ENCODE peak calls at places on chromosome 3, in nine cellular contexts. L, B, Q, N, O, U, R, K and G are unnamed samples.
A peak's percentile ranks its signal among the peaks of the same experiment; 100 is the strongest.

GRCh38 chr3:123869165-123869564 is 15.0 kb downstream of the MYLK start:
- DNase-seq in R (no peak), K (no peak), Q (no peak), B (no peak), U (no peak), N (no peak), L (no peak), O (no peak), G (no peak)

GRCh38 chr3:39478226-39478625 is 10.7 kb downstream of the MOBP start:
- DNase-seq in Q (no peak), K (no peak), R (no peak), U (no peak), L (no peak), O (no peak), B (no peak), N (peak; percentile 58), G (no peak)

GRCh38 chr3:64186667-64187064 is 38.6 kb downstream of the PRICKLE2 start:
- DNase-seq in R (no peak), N (no peak), L (no peak), Q (no peak), B (no peak), U (no peak), K (no peak), O (no peak), G (no peak)

GRCh38 chr3:55795296-55795695 is 308.2 kb upstream of the WNT5A start:
- DNase-seq in K (no peak), Q (no peak), B (no peak), U (no peak), L (no peak), R (no peak), N (no peak), O (no peak), G (no peak)

GRCh38 chr3:114499986-114500385 is 206.2 kb downstream of the TIGIT start:
- DNase-seq in L (no peak), K (no peak), N (no peak), R (no peak), Q (peak; percentile 43), U (no peak), O (no peak), B (no peak), G (no peak)

GRCh38 chr3:23797490-23797889 is 8.3 kb upstream of the UBE2E1 start:
- DNase-seq in R (no peak), L (no peak), O (no peak), K (peak; percentile 40), N (no peak), B (no peak), U (no peak), Q (no peak), G (no peak)

GRCh38 chr3:12342151-12342550 is 53.3 kb downstream of the PPARG start:
- DNase-seq in O (no peak), K (no peak), U (no peak), L (no peak), Q (peak; percentile 63), B (no peak), N (no peak), R (no peak), G (no peak)

GRCh38 chr3:61617041-61617440 is 55.7 kb downstream of the PTPRG start:
- DNase-seq in U (no peak), K (no peak), L (no peak), Q (peak; percentile 14), O (no peak), B (no peak), R (no peak), N (no peak), G (no peak)

GRCh38 chr3:189508784-189509489 is 122.3 kb upstream of the TP63 start:
- DNase-seq in K (no peak), O (no peak), L (no peak), Q (peak; percentile 5), U (no peak), B (no peak), N (no peak), R (no peak), G (no peak)

GRCh38 chr3:177141899-177142651 is 55.2 kb downstream of the TBL1XR1 start:
- DNase-seq in R (no peak), K (no peak), L (no peak), B (no peak), U (no peak), O (no peak), Q (no peak), N (no peak), G (no peak)

GRCh38 chr3:160376681-160377080 is 22.3 kb downstream of the IFT80 start:
- DNase-seq in L (no peak), Q (peak; percentile 36), U (no peak), R (no peak), K (no peak), N (no peak), B (no peak), O (no peak), G (no peak)

GRCh38 chr3:175620532-175620931 is 761.4 kb downstream of the NAALADL2 start:
- DNase-seq in L (no peak), N (peak; percentile 9), R (no peak), K (no peak), O (no peak), Q (no peak), U (no peak), B (no peak), G (no peak)